ENCODE peak calls at places on chromosomes 3 and 15, in nine cellular contexts. One of them, this sample, is unnamed.

GRCh38 chr15:98785796-98786581 is 137.7 kb downstream of the IGF1R start:
- DNase-seq in kidney tubule cell: peak
- DNase-seq in omental fat pad: no peak
- DNase-seq in HFF-Myc: no peak
- DNase-seq in GM04504: no peak
- DNase-seq in NCI-H2081: no peak
- DNase-seq in NCI-H1092 treated with DMSO at 0.1 percent for 48 hours: no peak
- DNase-seq in sigmoid colon: no peak
- DNase-seq in naive thymus-derived CD8-positive, alpha-beta T cell: no peak
- DNase-seq in this sample: peak

GRCh38 chr3:64732570-64732969 is 44.8 kb upstream of the ADAMTS9 start:
- DNase-seq in GM04504: no peak
- DNase-seq in NCI-H1092 treated with DMSO at 0.1 percent for 48 hours: no peak
- DNase-seq in NCI-H2081: no peak
- DNase-seq in HFF-Myc: peak
- DNase-seq in kidney tubule cell: peak
- DNase-seq in naive thymus-derived CD8-positive, alpha-beta T cell: no peak
- DNase-seq in sigmoid colon: no peak
- DNase-seq in omental fat pad: no peak
- DNase-seq in this sample: no peak

GRCh38 chr3:130395916-130396315 is 50.4 kb downstream of the COL6A5 start:
- DNase-seq in NCI-H1092 treated with DMSO at 0.1 percent for 48 hours: no peak
- DNase-seq in GM04504: no peak
- DNase-seq in naive thymus-derived CD8-positive, alpha-beta T cell: no peak
- DNase-seq in kidney tubule cell: peak
- DNase-seq in omental fat pad: no peak
- DNase-seq in NCI-H2081: no peak
- DNase-seq in HFF-Myc: peak
- DNase-seq in sigmoid colon: no peak
- DNase-seq in this sample: no peak

GRCh38 chr15:56968821-56969220 is 50.4 kb downstream of the TCF12 start:
- DNase-seq in NCI-H1092 treated with DMSO at 0.1 percent for 48 hours: no peak
- DNase-seq in NCI-H2081: no peak
- DNase-seq in HFF-Myc: no peak
- DNase-seq in sigmoid colon: no peak
- DNase-seq in GM04504: no peak
- DNase-seq in omental fat pad: no peak
- DNase-seq in naive thymus-derived CD8-positive, alpha-beta T cell: no peak
- DNase-seq in kidney tubule cell: peak
- DNase-seq in this sample: no peak

GRCh38 chr15:32919749-32920414 is 202.1 kb downstream of the GREM1 start:
- DNase-seq in sigmoid colon: no peak
- DNase-seq in NCI-H1092 treated with DMSO at 0.1 percent for 48 hours: no peak
- DNase-seq in kidney tubule cell: peak
- DNase-seq in omental fat pad: no peak
- DNase-seq in GM04504: peak
- DNase-seq in HFF-Myc: no peak
- DNase-seq in naive thymus-derived CD8-positive, alpha-beta T cell: no peak
- DNase-seq in NCI-H2081: no peak
- DNase-seq in this sample: no peak

GRCh38 chr3:30751610-30752299 is 142.7 kb downstream of the GADL1 start:
- DNase-seq in HFF-Myc: peak
- DNase-seq in sigmoid colon: no peak
- DNase-seq in omental fat pad: no peak
- DNase-seq in naive thymus-derived CD8-positive, alpha-beta T cell: peak
- DNase-seq in NCI-H1092 treated with DMSO at 0.1 percent for 48 hours: peak
- DNase-seq in kidney tubule cell: peak
- DNase-seq in GM04504: peak
- DNase-seq in NCI-H2081: no peak
- DNase-seq in this sample: no peak

GRCh38 chr3:25831578-25831977 is 41.7 kb downstream of the OXSM start:
- DNase-seq in GM04504: no peak
- DNase-seq in NCI-H2081: peak
- DNase-seq in NCI-H1092 treated with DMSO at 0.1 percent for 48 hours: no peak
- DNase-seq in omental fat pad: no peak
- DNase-seq in sigmoid colon: no peak
- DNase-seq in naive thymus-derived CD8-positive, alpha-beta T cell: no peak
- DNase-seq in kidney tubule cell: peak
- DNase-seq in HFF-Myc: peak
- DNase-seq in this sample: no peak

GRCh38 chr3:38247366-38248035 is 18.1 kb upstream of the SLC22A13 start:
- DNase-seq in sigmoid colon: no peak
- DNase-seq in GM04504: peak
- DNase-seq in NCI-H1092 treated with DMSO at 0.1 percent for 48 hours: peak
- DNase-seq in omental fat pad: no peak
- DNase-seq in NCI-H2081: no peak
- DNase-seq in HFF-Myc: peak
- DNase-seq in kidney tubule cell: peak
- DNase-seq in naive thymus-derived CD8-positive, alpha-beta T cell: no peak
- DNase-seq in this sample: no peak

GRCh38 chr3:65927576-65927975 is 111.1 kb downstream of the MAGI1 start:
- DNase-seq in sigmoid colon: no peak
- DNase-seq in GM04504: no peak
- DNase-seq in HFF-Myc: no peak
- DNase-seq in NCI-H1092 treated with DMSO at 0.1 percent for 48 hours: peak
- DNase-seq in kidney tubule cell: peak
- DNase-seq in omental fat pad: no peak
- DNase-seq in NCI-H2081: peak
- DNase-seq in naive thymus-derived CD8-positive, alpha-beta T cell: no peak
- DNase-seq in this sample: no peak